ENCODE peak calls at places on chromosomes 11 and 22, in five cellular contexts. O is psoas muscle, V is heart right ventricle, D is upper lobe of right lung, N is GM23248. Y is an unnamed sample.
A peak's percentile ranks its signal among the peaks of the same experiment; 100 is the strongest.

GRCh38 chr11:112837162-112837826 is 123.9 kb upstream of the NCAM1 start:
- DNase-seq in O (no peak), N (peak; percentile 3), V (peak; percentile 10), D (no peak), Y (no peak)

GRCh38 chr11:109794501-109794900 is 298.7 kb upstream of the ZC3H12C start:
- DNase-seq in V (no peak), D (no peak), O (no peak), N (peak; percentile 13), Y (no peak)

GRCh38 chr11:68812526-68812925 is 29.2 kb downstream of the CPT1A start:
- DNase-seq in D (no peak), V (no peak), N (peak; percentile 70), O (no peak), Y (peak; percentile 27)

GRCh38 chr11:75159081-75159953 is 8.4 kb downstream of the SLCO2B1 start:
- DNase-seq in N (no peak), V (no peak), O (no peak), D (no peak), Y (no peak)

GRCh38 chr22:29600846-29601245 is 2.6 kb upstream of the NF2 start:
- DNase-seq in D (no peak), O (no peak), N (no peak), V (no peak), Y (no peak)

GRCh38 chr22:23579870-23580585 is at the start of gene IGLL1:
- DNase-seq in O (no peak), N (no peak), D (no peak), V (no peak), Y (no peak)

GRCh38 chr22:23384451-23384850 is 195.6 kb downstream of the IGLL1 start:
- DNase-seq in N (no peak), V (no peak), D (no peak), O (no peak), Y (no peak)

GRCh38 chr11:130122141-130122575 is 37.4 kb upstream of the ST14 start:
- DNase-seq in N (no peak), O (no peak), V (no peak), D (no peak), Y (no peak)

GRCh38 chr11:11567862-11568650 is 53.7 kb downstream of the GALNT18 start:
- DNase-seq in O (no peak), V (no peak), D (no peak), N (peak; percentile 51), Y (no peak)

GRCh38 chr11:1371836-1372465 is 17.8 kb upstream of the BRSK2 start:
- DNase-seq in N (no peak), O (no peak), V (no peak), D (no peak), Y (no peak)

GRCh38 chr11:19820100-19820499 is 107.5 kb downstream of the NAV2 start:
- DNase-seq in V (no peak), D (peak; percentile 67), N (peak; percentile 62), O (no peak), Y (no peak)

GRCh38 chr11:59197990-59198389 is 14.7 kb downstream of the MPEG1 start:
- DNase-seq in N (peak; percentile 64), O (peak; percentile 65), V (peak; percentile 84), D (peak; percentile 91), Y (peak; percentile 76)

GRCh38 chr11:126450806-126451205 is 95.3 kb downstream of the ST3GAL4 start:
- DNase-seq in V (no peak), D (no peak), O (no peak), N (no peak), Y (no peak)

GRCh38 chr11:1765871-1766718 is 2.4 kb upstream of the CTSD start:
- DNase-seq in N (no peak), D (peak; percentile 54), V (no peak), O (peak; percentile 12), Y (no peak)

GRCh38 chr11:62770778-62771143 is 435 bp upstream of the TAF6L start:
- DNase-seq in N (peak; percentile 65), V (no peak), O (no peak), D (no peak), Y (no peak)

GRCh38 chr11:113587318-113587739 is 112.1 kb upstream of the DRD2 start:
- DNase-seq in O (no peak), N (peak; percentile 91), V (no peak), D (no peak), Y (no peak)

GRCh38 chr11:116353517-116353916 is 419.3 kb downstream of the BUD13 start:
- DNase-seq in N (no peak), D (no peak), V (no peak), O (no peak), Y (no peak)

DNA sequence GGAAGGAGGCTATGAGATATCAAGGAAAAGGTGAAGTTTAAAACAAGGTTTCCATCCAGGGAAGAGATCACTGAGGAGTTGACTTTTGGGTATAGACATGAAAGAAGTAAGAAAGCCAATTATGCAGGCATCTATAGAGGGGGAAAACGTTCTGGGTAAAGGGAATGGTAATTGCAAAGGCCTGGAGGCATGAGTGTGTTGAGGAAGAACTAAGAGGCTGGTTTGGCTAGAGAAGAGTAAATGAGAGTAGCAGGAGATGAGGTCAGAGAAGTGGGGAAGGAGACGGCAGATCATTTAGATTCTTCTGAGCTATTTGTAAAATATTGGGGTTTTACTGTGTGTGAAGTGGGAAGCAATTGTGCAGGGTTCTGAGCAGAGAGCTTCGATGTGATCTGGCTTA is 7.6 kb downstream of the ENDOD1 start:
- DNase-seq in D (no peak), O (no peak), V (no peak), N (no peak), Y (no peak)
- H3K4me1 ChIP-seq in D (no peaks in the 10 kb centered on the region), O (peaks cover 68% of the 10 kb centered on the region), V (peaks cover 41% of the 10 kb centered on the region), N (peaks cover 32% of the 10 kb centered on the region), Y (peaks cover 38% of the 10 kb centered on the region)

DNA sequence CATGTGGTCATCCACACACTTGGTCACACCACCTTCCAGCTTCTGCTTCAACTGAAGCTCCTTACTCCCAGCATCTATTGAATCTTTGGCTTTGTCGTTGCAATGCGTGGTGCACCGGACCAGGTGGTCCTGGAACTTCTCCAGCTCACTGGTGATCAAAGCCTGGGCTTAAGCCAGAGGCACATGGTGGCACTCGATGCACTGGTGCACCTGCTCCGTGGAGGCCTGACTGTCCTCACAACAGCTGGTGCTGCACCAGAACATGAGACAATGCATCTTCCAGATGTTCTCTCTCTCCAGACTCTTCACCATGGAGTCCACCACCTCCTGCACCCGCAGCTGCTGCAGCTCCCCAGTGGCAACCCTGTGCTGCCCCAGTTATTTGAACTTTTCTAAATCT is 56.0 kb downstream of the CELSR1 start:
- DNase-seq in D (no peak), N (no peak), V (no peak), O (no peak), Y (no peak)
- H3K4me3 ChIP-seq in D (no peak overlapping the region), N (no peak overlapping the region), V (no peak overlapping the region), O (no peak overlapping the region), Y (no peak overlapping the region)

GRCh38 chr22:49886346-49887073 is 31.7 kb downstream of the ALG12 start:
- DNase-seq in V (no peak), N (no peak), D (peak; percentile 35), O (no peak), Y (no peak)
- H3K36me3 ChIP-seq in V (peaks cover 74% of the 10 kb centered on the region), N (peaks cover 26% of the 10 kb centered on the region), D (peaks cover 40% of the 10 kb centered on the region), O (no peaks in the 10 kb centered on the region), Y (peaks cover 60% of the 10 kb centered on the region)

GRCh38 chr11:9726313-9727022 is 62.6 kb downstream of the SWAP70 start:
- DNase-seq in O (no peak), V (no peak), D (no peak), N (peak; percentile 81), Y (no peak)

GRCh38 chr11:9719949-9720646 is 56.2 kb downstream of the SWAP70 start:
- DNase-seq in O (no peak), D (no peak), N (peak; percentile 29), V (no peak), Y (no peak)

GRCh38 chr11:9722893-9723292 is 59.0 kb downstream of the SWAP70 start:
- DNase-seq in N (no peak), O (no peak), V (no peak), D (no peak), Y (no peak)

GRCh38 chr11:9717719-9718118 is 53.8 kb downstream of the SWAP70 start:
- DNase-seq in N (peak; percentile 6), D (no peak), V (no peak), O (no peak), Y (no peak)

DNA sequence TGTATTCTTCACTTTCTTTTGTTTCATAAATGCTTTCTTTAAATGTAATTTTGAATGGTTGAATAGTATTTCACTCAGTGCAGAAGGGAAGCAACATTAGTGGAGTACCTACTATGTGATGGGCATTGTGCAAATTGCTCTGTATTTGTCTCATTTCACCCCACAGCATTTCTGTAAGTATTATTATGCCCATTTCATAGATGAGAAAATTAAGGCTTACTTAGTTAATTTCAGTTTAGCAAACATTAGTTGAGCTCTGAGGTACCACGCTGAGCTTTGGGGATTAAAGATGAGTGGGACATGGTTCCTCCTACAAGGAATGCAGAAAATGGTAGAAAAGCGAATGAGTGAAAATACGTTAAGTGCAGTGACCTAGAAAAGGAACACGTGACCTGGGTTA is 58.1 kb downstream of the SWAP70 start:
- DNase-seq in N (no peak), O (no peak), V (no peak), D (no peak), Y (no peak)
- H3K4me1 ChIP-seq in N (peaks cover 35% of the 10 kb centered on the region), O (no peaks in the 10 kb centered on the region), V (peaks cover 50% of the 10 kb centered on the region), D (peaks cover 27% of the 10 kb centered on the region), Y (peaks cover 47% of the 10 kb centered on the region)

DNA sequence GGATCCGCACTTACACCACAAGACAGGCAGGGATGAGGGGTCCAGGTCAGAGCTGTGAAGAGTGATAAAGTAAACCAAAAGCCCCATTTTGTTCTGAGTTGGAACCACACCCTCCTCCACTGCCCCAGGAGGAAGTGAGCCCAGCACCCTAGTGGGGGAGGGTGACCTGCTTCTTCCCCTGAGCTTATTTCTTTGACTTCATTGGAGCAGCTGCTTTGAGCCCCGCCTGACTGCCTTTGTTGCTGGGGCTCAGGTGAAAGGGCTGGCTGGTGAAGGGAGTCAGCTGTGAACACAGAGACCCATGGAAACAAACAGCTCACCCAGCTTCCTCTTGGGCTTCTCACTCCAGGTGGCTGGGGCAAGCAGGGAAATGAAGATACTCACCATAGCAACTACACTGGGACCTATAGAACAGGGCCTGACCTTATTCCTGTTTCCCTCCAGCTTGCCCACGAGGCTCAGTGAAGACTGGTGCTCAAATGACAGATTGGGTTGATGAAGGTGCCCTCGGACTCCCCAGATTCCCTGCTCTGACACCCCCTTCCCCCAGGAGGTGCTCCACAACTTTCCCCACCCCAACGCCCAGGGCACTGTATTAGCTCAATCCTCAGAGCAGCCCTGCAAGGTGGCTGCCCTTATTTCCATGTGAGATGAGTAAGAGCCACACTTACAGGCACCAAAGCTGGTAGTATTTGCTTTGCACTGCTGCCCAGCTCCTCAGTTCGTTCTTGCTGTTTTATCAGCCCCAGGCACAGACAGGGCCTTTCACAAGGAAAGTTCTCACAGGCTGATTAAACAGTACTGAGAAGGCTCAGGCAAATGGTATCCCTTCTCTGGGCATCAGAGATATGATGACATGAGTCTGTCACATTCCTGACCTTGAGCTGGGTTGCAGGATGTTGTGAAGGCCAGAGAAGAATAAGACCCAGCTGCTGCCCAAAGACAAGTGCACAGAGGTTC is 2.4 kb downstream of the UCP2 start:
- DNase-seq in V (no peak), O (peak; percentile 39), D (peak; percentile 69), N (no peak), Y (no peak)
- H3K4me3 ChIP-seq in V (no peak overlapping the region), O (peak overlapping the region; percentile 71), D (peak overlapping the region; percentile 32), N (no peak overlapping the region), Y (peak overlapping the region; percentile 81)

Y was measured in left ventricle myocardium inferior.